ENCODE peak calls at places on chromosomes 4 and X, in five cellular contexts. N is AG09309; U is activated gamma-delta T cell treated with anti-CD3 and anti-CD28 coated beads, Interleukin-2, amount 50 U/mL, for 16 hours; S is WTC11; A is smooth muscle cell of the brain vasculature. W is an unnamed sample.
A peak's percentile ranks its signal among the peaks of the same experiment; 100 is the strongest.

GRCh38 chrX:136679581-136679980 is 31.6 kb downstream of the CD40LG start:
- DNase-seq in N (no peak), U (no peak), S (no peak), A (no peak), W (no peak)

GRCh38 chrX:149259241-149259640 is 245.9 kb downstream of the IDS start:
- DNase-seq in N (no peak), U (no peak), S (no peak), A (no peak), W (no peak)

GRCh38 chr4:182648766-182649165 is 268.4 kb downstream of the DCTD start:
- DNase-seq in N (no peak), U (no peak), S (no peak), A (no peak), W (no peak)

GRCh38 chrX:124651031-124651430 is 304.7 kb downstream of the SH2D1A start:
- DNase-seq in N (no peak), U (no peak), S (no peak), A (no peak), W (no peak)

GRCh38 chrX:13092455-13092941 is 48.1 kb upstream of the FAM9C start:
- DNase-seq in N (no peak), U (peak; percentile 55), S (no peak), A (no peak), W (no peak)

GRCh38 chr4:125704726-125705125 is 390.0 kb downstream of the FAT4 start:
- DNase-seq in N (peak; percentile 3), U (no peak), S (no peak), A (no peak), W (peak; percentile 55)

GRCh38 chr4:108624263-108625056 is 4.1 kb downstream of the RPL34 start:
- DNase-seq in N (no peak), U (no peak), S (no peak), A (no peak), W (no peak)

GRCh38 chr4:101184668-101185067 is 162.7 kb downstream of the PPP3CA start:
- DNase-seq in N (no peak), U (no peak), S (no peak), A (no peak), W (no peak)

GRCh38 chrX:78139160-78140123 is at the start of gene TAF9B:
- DNase-seq in N (peak; percentile 33), U (peak; percentile 58), S (peak; percentile 84), A (peak; percentile 54), W (peak; percentile 84)

GRCh38 chr4:127783971-127784519 is 1.9 kb downstream of the HSPA4L start:
- DNase-seq in N (no peak), U (no peak), S (no peak), A (no peak), W (no peak)

GRCh38 chrX:140034916-140035315 is 69.6 kb upstream of the CXorf66 start:
- DNase-seq in N (no peak), U (no peak), S (no peak), A (no peak), W (peak; percentile 42)

GRCh38 chrX:40734956-40735317 is 405 bp downstream of the MED14 start:
- DNase-seq in N (no peak), U (no peak), S (no peak), A (no peak), W (peak; percentile 18)

GRCh38 chr4:53764761-53765490 is 173.6 kb upstream of the LNX1 start:
- DNase-seq in N (no peak), U (no peak), S (no peak), A (no peak), W (no peak)

GRCh38 chr4:110518889-110519490 is 43.0 kb downstream of the ENPEP start:
- DNase-seq in N (no peak), U (no peak), S (no peak), A (no peak), W (peak; percentile 62)

GRCh38 chr4:68267433-68267944 is 22.0 kb upstream of the TMPRSS11B start:
- DNase-seq in N (no peak), U (no peak), S (no peak), A (no peak), W (no peak)

GRCh38 chr4:153061971-153062370 is 125.8 kb downstream of the FHDC1 start:
- DNase-seq in N (no peak), U (no peak), S (no peak), A (no peak), W (no peak)

GRCh38 chr4:181524455-181524854 is 718.7 kb upstream of the TENM3 start:
- DNase-seq in N (no peak), U (no peak), S (no peak), A (no peak), W (no peak)